ENCODE peak calls at places on chromosomes 16 and 17, in nine cellular contexts. One of them, this sample, is unnamed.

GRCh38 chr17:19533718-19534561 is at the start of gene SLC47A1:
- DNase-seq in heart right ventricle: no peak
- DNase-seq in CD8-positive, alpha-beta T cell: no peak
- DNase-seq in sigmoid colon: no peak
- DNase-seq in right lobe of liver: peak
- DNase-seq in thoracic aorta: no peak
- DNase-seq in IMR-90: no peak
- DNase-seq in AG04450: no peak
- DNase-seq in tibial artery: no peak
- DNase-seq in this sample: no peak

GRCh38 chr17:20315821-20316220 is 151.5 kb downstream of the LGALS9B start:
- DNase-seq in heart right ventricle: no peak
- DNase-seq in CD8-positive, alpha-beta T cell: no peak
- DNase-seq in sigmoid colon: no peak
- DNase-seq in right lobe of liver: no peak
- DNase-seq in thoracic aorta: no peak
- DNase-seq in IMR-90: peak
- DNase-seq in AG04450: no peak
- DNase-seq in tibial artery: no peak
- DNase-seq in this sample: no peak

GRCh38 chr16:72646615-72647014 is 401.3 kb downstream of the ZFHX3 start:
- DNase-seq in heart right ventricle: no peak
- DNase-seq in CD8-positive, alpha-beta T cell: no peak
- DNase-seq in sigmoid colon: no peak
- DNase-seq in right lobe of liver: no peak
- DNase-seq in thoracic aorta: no peak
- DNase-seq in IMR-90: no peak
- DNase-seq in AG04450: no peak
- DNase-seq in tibial artery: no peak
- DNase-seq in this sample: no peak

GRCh38 chr16:84277244-84277823 is 17.3 kb upstream of the WFDC1 start:
- DNase-seq in heart right ventricle: peak
- DNase-seq in CD8-positive, alpha-beta T cell: peak
- DNase-seq in sigmoid colon: peak
- DNase-seq in right lobe of liver: peak
- DNase-seq in thoracic aorta: no peak
- DNase-seq in IMR-90: peak
- DNase-seq in AG04450: no peak
- DNase-seq in tibial artery: peak
- DNase-seq in this sample: peak

GRCh38 chr17:66276328-66276937 is 26.0 kb upstream of the PRKCA start:
- DNase-seq in heart right ventricle: no peak
- DNase-seq in CD8-positive, alpha-beta T cell: no peak
- DNase-seq in sigmoid colon: no peak
- DNase-seq in right lobe of liver: no peak
- DNase-seq in thoracic aorta: no peak
- DNase-seq in IMR-90: peak
- DNase-seq in AG04450: no peak
- DNase-seq in tibial artery: no peak
- DNase-seq in this sample: no peak

GRCh38 chr17:16294560-16294959 is 58.7 kb downstream of the CENPV start:
- DNase-seq in heart right ventricle: no peak
- DNase-seq in CD8-positive, alpha-beta T cell: no peak
- DNase-seq in sigmoid colon: no peak
- DNase-seq in right lobe of liver: no peak
- DNase-seq in thoracic aorta: no peak
- DNase-seq in IMR-90: no peak
- DNase-seq in AG04450: no peak
- DNase-seq in tibial artery: no peak
- DNase-seq in this sample: no peak

GRCh38 chr17:16215002-16215272 is 397 bp downstream of the NCOR1 start:
- DNase-seq in heart right ventricle: peak
- DNase-seq in CD8-positive, alpha-beta T cell: no peak
- DNase-seq in sigmoid colon: no peak
- DNase-seq in right lobe of liver: no peak
- DNase-seq in thoracic aorta: no peak
- DNase-seq in IMR-90: no peak
- DNase-seq in AG04450: no peak
- DNase-seq in tibial artery: peak
- DNase-seq in this sample: peak

GRCh38 chr17:38786372-38786771 is 13.0 kb downstream of the PIP4K2B start:
- DNase-seq in heart right ventricle: no peak
- DNase-seq in CD8-positive, alpha-beta T cell: no peak
- DNase-seq in sigmoid colon: no peak
- DNase-seq in right lobe of liver: no peak
- DNase-seq in thoracic aorta: no peak
- DNase-seq in IMR-90: no peak
- DNase-seq in AG04450: no peak
- DNase-seq in tibial artery: no peak
- DNase-seq in this sample: no peak

GRCh38 chr16:67471758-67472384 is 9.1 kb downstream of the ATP6V0D1 start:
- DNase-seq in heart right ventricle: no peak
- DNase-seq in CD8-positive, alpha-beta T cell: no peak
- DNase-seq in sigmoid colon: no peak
- DNase-seq in right lobe of liver: no peak
- DNase-seq in thoracic aorta: no peak
- DNase-seq in IMR-90: no peak
- DNase-seq in AG04450: no peak
- DNase-seq in tibial artery: no peak
- DNase-seq in this sample: no peak

GRCh38 chr17:18978050-18978449 is 26.1 kb downstream of the SLC5A10 start:
- DNase-seq in heart right ventricle: no peak
- DNase-seq in CD8-positive, alpha-beta T cell: no peak
- DNase-seq in sigmoid colon: no peak
- DNase-seq in right lobe of liver: no peak
- DNase-seq in thoracic aorta: no peak
- DNase-seq in IMR-90: no peak
- DNase-seq in AG04450: no peak
- DNase-seq in tibial artery: no peak
- DNase-seq in this sample: no peak

GRCh38 chr17:69093279-69093789 is 32.6 kb upstream of the ABCA9 start:
- DNase-seq in heart right ventricle: no peak
- DNase-seq in CD8-positive, alpha-beta T cell: no peak
- DNase-seq in sigmoid colon: no peak
- DNase-seq in right lobe of liver: no peak
- DNase-seq in thoracic aorta: no peak
- DNase-seq in IMR-90: no peak
- DNase-seq in AG04450: no peak
- DNase-seq in tibial artery: no peak
- DNase-seq in this sample: no peak

GRCh38 chr16:27772093-27772820 is 222.3 kb downstream of the KATNIP start:
- DNase-seq in heart right ventricle: no peak
- DNase-seq in CD8-positive, alpha-beta T cell: no peak
- DNase-seq in sigmoid colon: no peak
- DNase-seq in right lobe of liver: no peak
- DNase-seq in thoracic aorta: no peak
- DNase-seq in IMR-90: no peak
- DNase-seq in AG04450: no peak
- DNase-seq in tibial artery: no peak
- DNase-seq in this sample: no peak

GRCh38 chr17:1147664-1148063 is 32.1 kb downstream of the ABR start:
- DNase-seq in heart right ventricle: peak
- DNase-seq in CD8-positive, alpha-beta T cell: no peak
- DNase-seq in sigmoid colon: no peak
- DNase-seq in right lobe of liver: no peak
- DNase-seq in thoracic aorta: no peak
- DNase-seq in IMR-90: peak
- DNase-seq in AG04450: no peak
- DNase-seq in tibial artery: no peak
- DNase-seq in this sample: peak

GRCh38 chr17:40341808-40342574 is 22.5 kb downstream of the GJD3 start:
- DNase-seq in heart right ventricle: peak
- DNase-seq in CD8-positive, alpha-beta T cell: peak
- DNase-seq in sigmoid colon: peak
- DNase-seq in right lobe of liver: peak
- DNase-seq in thoracic aorta: no peak
- DNase-seq in IMR-90: peak
- DNase-seq in AG04450: no peak
- DNase-seq in tibial artery: peak
- DNase-seq in this sample: peak

GRCh38 chr17:6786618-6787017 is 10.6 kb downstream of the FBXO39 start:
- DNase-seq in heart right ventricle: no peak
- DNase-seq in CD8-positive, alpha-beta T cell: no peak
- DNase-seq in sigmoid colon: no peak
- DNase-seq in right lobe of liver: no peak
- DNase-seq in thoracic aorta: no peak
- DNase-seq in IMR-90: peak
- DNase-seq in AG04450: peak
- DNase-seq in tibial artery: no peak
- DNase-seq in this sample: no peak

DNA sequence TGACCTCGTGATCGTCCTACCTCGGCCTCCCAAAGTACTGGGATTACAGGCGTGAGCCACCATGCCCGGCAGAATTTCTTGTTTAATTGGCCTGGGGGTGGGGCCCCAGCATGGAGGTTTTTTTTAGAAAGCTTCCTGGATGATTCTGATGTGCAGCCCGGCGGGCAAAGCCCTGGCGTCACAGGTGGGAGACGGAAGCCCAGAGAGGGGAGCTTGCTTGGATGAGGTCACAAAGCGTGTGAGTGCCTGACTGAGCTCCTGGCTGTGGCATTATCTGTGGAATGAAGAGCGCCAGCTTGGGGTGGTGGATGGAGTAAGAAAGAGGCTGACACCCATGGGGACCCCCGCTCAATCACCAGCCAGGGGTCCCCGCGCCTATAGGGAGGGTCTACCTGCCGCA is 4.1 kb downstream of the VASN start:
- DNase-seq in heart right ventricle: no peak
- DNase-seq in CD8-positive, alpha-beta T cell: no peak
- DNase-seq in sigmoid colon: no peak
- DNase-seq in right lobe of liver: no peak
- DNase-seq in thoracic aorta: no peak
- DNase-seq in IMR-90: no peak
- DNase-seq in AG04450: no peak
- DNase-seq in tibial artery: peak
- DNase-seq in this sample: no peak
- H3K4me3 ChIP-seq in heart right ventricle: no peak
- H3K4me3 ChIP-seq in CD8-positive, alpha-beta T cell: no peak
- H3K4me3 ChIP-seq in sigmoid colon: peak
- H3K4me3 ChIP-seq in right lobe of liver: peak
- H3K4me3 ChIP-seq in thoracic aorta: peak
- H3K4me3 ChIP-seq in IMR-90: peak
- H3K4me3 ChIP-seq in AG04450: peak
- H3K4me3 ChIP-seq in tibial artery: peak
- H3K4me3 ChIP-seq in this sample: no peak

GRCh38 chr17:50269477-50270429 is 4.5 kb upstream of the TMEM92 start:
- DNase-seq in heart right ventricle: peak
- DNase-seq in CD8-positive, alpha-beta T cell: peak
- DNase-seq in sigmoid colon: peak
- DNase-seq in right lobe of liver: peak
- DNase-seq in thoracic aorta: no peak
- DNase-seq in IMR-90: peak
- DNase-seq in AG04450: peak
- DNase-seq in tibial artery: peak
- DNase-seq in this sample: peak
- TF ChIP-seq CTCF in heart right ventricle: peak
- TF ChIP-seq CTCF in CD8-positive, alpha-beta T cell: peak
- TF ChIP-seq CTCF in sigmoid colon: peak
- TF ChIP-seq CTCF in right lobe of liver: peak
- TF ChIP-seq CTCF in thoracic aorta: peak
- TF ChIP-seq CTCF in IMR-90: peak
- TF ChIP-seq CTCF in AG04450: peak
- TF ChIP-seq CTCF in tibial artery: peak
- TF ChIP-seq CTCF in this sample: peak

DNA sequence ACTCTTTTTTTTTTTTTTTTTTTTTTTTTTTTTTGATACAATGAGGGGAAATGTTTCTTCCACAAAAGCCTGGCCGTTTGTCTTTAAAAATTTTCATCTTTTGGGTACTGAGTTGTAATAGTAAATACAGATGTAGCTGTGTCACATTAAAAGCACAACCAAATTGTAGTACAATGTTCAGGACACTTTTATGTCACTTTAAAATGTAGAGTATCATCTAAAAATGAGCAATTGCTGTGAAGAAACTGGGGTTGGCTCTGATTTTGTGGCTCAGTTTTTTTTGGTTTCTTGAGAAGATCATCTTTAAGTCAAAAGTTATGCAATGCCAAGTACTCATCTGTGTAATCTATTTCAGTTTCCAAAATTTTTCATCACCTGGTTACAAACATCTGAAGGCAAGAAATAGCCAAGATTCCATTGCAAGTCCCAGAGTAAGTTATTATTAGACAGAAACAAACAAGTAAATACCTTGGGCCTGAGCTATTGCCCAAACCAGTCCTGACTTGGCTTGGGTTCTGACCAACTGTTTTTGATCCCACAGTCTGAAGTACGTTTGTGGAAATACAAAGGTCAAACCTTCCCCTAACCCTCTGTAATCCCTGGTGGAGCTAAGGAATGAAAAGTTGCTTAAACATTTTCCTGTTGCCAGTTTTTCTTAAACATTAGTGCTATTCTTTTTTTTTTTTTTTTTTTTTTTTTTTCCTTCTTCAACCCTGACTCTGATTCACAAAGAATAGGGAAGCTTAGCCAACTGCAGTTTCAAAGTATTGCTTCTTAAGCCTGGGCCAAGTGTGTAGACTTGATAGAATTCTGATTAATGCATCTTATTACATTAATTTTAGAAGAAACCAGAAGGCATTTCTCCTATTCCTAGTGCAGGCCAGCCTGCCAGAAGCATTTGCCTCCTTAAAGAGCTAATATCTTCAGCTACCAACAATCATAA is 717.3 kb downstream of the WWOX start:
- DNase-seq in heart right ventricle: peak
- DNase-seq in CD8-positive, alpha-beta T cell: no peak
- DNase-seq in sigmoid colon: peak
- DNase-seq in right lobe of liver: peak
- DNase-seq in thoracic aorta: no peak
- DNase-seq in IMR-90: no peak
- DNase-seq in AG04450: no peak
- DNase-seq in tibial artery: no peak
- DNase-seq in this sample: no peak
- H3K27ac ChIP-seq in heart right ventricle: peak
- H3K27ac ChIP-seq in CD8-positive, alpha-beta T cell: no peak
- H3K27ac ChIP-seq in sigmoid colon: peak
- H3K27ac ChIP-seq in right lobe of liver: peak
- H3K27ac ChIP-seq in thoracic aorta: peak
- H3K27ac ChIP-seq in IMR-90: no peak
- H3K27ac ChIP-seq in AG04450: no peak
- H3K27ac ChIP-seq in tibial artery: peak
- H3K27ac ChIP-seq in this sample: peak

DNA sequence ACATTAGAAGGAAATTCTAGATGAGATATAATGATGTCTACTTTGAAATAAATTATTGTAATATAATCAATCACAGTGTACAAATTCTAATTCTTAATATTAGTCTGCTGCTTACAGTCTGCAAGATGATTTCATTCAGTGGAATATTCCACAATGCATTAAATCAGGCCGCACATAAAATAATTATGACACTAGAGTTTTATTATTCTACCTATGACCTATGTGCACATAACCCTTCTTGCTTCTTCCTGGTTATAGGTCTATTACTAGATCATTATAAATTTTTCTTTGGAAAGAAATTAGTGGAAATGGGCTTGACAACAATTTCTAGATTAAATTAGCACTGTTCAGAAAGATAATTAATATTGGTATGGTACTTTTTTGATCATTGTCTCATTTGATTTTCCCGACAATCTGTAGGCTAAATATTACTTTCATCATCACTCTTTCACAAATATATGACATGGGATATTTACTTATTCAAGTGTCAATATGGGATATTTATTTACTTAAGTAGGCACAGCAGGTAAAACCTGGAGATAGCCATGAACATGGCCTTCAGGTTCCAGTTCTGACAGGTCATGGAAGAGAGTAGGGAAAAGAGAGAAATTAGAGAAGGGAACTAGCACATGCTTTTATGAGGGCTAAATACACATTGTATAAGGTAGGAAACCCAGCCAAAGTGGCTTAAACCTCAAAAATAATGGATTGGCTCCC is 476.4 kb downstream of the TOX3 start:
- DNase-seq in heart right ventricle: no peak
- DNase-seq in CD8-positive, alpha-beta T cell: no peak
- DNase-seq in sigmoid colon: no peak
- DNase-seq in right lobe of liver: no peak
- DNase-seq in thoracic aorta: no peak
- DNase-seq in IMR-90: no peak
- DNase-seq in AG04450: no peak
- DNase-seq in tibial artery: no peak
- DNase-seq in this sample: no peak
- H3K4me3 ChIP-seq in heart right ventricle: no peak
- H3K4me3 ChIP-seq in CD8-positive, alpha-beta T cell: no peak
- H3K4me3 ChIP-seq in sigmoid colon: no peak
- H3K4me3 ChIP-seq in right lobe of liver: no peak
- H3K4me3 ChIP-seq in thoracic aorta: no peak
- H3K4me3 ChIP-seq in IMR-90: no peak
- H3K4me3 ChIP-seq in AG04450: no peak
- H3K4me3 ChIP-seq in tibial artery: no peak
- H3K4me3 ChIP-seq in this sample: no peak